ENCODE peak calls at places on chromosomes 16 and 17, in four cellular contexts. V is heart right ventricle, F is thoracic aorta, T is nephron progenitor cell. C is an unnamed sample.

GRCh38 chr16:86567701-86568571 is 1.3 kb downstream of the FOXC2 start:
- DNase-seq in F (no peak), T (peak), V (no peak), C (no peak)

GRCh38 chr17:49035470-49036269 is 38.5 kb downstream of the IGF2BP1 start:
- DNase-seq in T (peak), F (no peak), V (peak), C (peak)

GRCh38 chr16:23836404-23837291 is 865 bp downstream of the PRKCB start:
- DNase-seq in F (no peak), V (no peak), T (peak), C (peak)

GRCh38 chr16:85123891-85124635 is 11.8 kb upstream of the CIBAR2 start:
- DNase-seq in T (no peak), F (peak), V (peak), C (no peak)

GRCh38 chr17:42895185-42895555 is 5.4 kb upstream of the G6PC1 start:
- DNase-seq in T (no peak), F (peak), V (no peak), C (no peak)

GRCh38 chr17:15350777-15351486 is 9.5 kb upstream of the TEKT3 start:
- DNase-seq in T (no peak), F (no peak), V (no peak), C (no peak)

GRCh38 chr16:84460406-84461028 is 43.9 kb downstream of the MEAK7 start:
- DNase-seq in F (no peak), V (no peak), T (no peak), C (no peak)

GRCh38 chr17:15287533-15288267 is 22.6 kb upstream of the PMP22 start:
- DNase-seq in F (no peak), T (no peak), V (no peak), C (no peak)

GRCh38 chr16:55623640-55624039 is 32.1 kb upstream of the SLC6A2 start:
- DNase-seq in V (no peak), F (no peak), T (no peak), C (no peak)

GRCh38 chr17:19415311-19415710 is 4.3 kb downstream of the RNF112 start:
- DNase-seq in F (no peak), V (no peak), T (no peak), C (no peak)
- TF ChIP-seq CTCF in F (no peak), V (no peak), T (no peak), C (no peak)

GRCh38 chr17:38729886-38730525 is at the start of gene CISD3:
- DNase-seq in V (peak), T (peak), F (no peak), C (peak)
- TF ChIP-seq CTCF in V (peak), T (peak), F (peak), C (peak)

DNA sequence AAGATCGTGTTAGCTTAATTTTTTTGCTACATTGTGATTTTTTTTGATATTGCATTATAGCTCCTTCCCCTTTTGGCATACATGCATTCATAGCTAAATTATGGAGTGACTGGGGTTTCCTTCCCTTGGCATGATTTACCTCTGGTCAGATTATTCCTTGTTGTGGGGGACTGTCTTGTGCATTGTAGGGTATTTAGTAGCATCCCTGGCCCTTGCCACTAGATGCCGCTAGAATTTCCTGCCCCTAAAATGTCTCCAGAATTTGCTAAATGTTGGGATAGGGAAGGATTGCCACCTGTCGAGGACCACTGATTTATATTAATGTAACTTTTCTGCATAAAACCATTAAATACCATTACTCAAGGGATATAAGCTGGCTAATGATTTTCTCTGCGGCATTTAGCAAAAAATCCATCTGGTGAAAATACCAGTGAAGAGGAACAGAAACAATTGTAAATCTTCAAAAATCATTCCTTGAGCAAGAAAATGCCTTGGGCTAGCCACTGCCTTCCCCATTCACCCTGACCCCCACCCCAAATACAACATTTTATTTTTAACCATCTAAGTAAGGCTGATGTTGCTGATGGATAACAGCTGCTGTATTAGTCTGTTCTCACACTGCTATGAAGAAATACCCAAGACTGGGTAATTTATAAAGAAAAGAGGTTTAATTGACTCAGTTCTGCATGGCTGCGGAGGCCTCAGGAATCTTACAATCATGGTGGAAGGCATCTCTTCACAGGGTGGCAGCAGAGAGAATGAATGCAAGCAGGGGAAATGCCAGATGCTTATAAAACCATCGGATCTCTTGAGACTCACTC is 195.2 kb downstream of the MAP2K6 start:
- DNase-seq in V (no peak), F (no peak), T (peak), C (no peak)
- TF ChIP-seq CTCF in V (no peak), F (no peak), T (peak), C (no peak)

DNA sequence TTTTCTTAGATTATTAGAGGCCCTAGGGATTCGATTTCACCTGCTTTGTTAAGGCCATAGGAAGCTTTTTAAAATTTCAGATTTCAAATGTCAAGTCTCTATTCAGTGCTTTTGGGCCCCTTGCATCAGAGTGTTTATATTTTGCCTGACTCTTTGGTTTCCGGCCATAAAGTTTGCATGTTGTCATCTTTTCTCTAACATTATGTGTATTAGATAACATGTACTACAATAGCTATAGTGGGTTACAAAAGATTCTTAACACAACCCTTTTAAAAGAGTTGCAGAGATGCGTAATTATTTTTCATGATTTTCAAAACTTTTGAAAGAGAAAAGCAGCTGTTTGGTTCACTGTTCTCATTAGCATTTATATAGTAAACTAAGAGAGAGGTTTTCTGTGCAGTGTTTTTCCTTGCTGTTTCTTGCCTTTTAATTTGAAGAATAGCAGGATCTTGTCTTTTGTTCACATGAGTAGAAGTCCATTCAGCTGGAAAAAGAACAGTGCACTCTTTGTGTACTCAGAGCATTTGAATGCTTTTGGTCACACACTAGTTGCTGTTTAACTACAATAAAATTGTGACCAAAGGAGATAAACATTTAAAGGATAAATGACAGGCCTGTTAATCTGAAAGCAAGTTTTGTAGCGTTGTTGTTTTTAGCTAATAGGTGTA is 52.5 kb downstream of the FTO start:
- DNase-seq in F (no peak), V (no peak), T (no peak), C (no peak)
- TF ChIP-seq CTCF in F (no peak), V (no peak), T (no peak), C (no peak)

DNA sequence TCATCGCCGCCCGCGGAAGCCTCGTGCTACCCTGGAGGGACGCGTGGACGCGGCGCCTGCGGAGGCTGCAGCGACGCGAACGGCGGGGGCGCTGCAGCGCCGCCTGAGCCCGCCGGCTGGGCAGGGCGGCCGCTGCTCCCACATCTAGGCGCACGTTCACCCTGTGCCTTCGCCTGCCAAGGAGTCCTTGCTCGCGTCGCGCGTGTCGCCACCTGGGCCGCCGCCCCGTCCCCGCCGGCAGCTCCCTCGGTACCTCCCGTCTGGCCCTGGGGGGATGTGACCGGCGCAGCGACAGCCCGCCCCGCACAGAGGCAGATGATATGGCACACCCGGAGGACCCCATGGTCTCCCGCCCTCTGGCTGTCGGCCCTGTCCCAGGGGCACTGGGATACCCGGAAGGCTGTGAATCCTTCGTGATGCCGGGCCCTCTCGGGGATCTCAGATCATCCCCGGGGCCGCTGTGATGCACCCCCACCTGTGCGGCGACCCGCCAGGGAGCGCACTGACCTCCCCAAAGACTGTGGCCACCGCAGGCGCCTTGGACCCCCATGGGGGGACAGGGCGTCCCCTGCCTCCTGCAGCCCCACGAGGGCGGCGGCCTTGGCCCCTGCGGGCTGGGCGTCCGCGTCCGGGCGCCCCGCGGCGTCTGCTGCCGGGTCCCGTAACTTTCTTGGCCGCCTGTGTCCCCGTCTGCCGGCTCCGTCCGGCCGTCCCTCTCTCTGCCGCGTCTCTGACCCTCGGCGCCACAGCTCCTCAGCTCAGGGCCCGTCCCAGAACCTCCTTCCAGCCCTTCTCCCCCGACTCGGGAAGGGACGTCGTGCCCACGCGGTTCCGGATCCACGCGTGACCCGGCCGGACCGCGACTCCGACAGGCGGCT is 689 bp upstream of the TBC1D24 start:
- DNase-seq in T (peak), V (no peak), F (no peak), C (peak)
- TF ChIP-seq CTCF in T (no peak), V (peak), F (peak), C (no peak)

DNA sequence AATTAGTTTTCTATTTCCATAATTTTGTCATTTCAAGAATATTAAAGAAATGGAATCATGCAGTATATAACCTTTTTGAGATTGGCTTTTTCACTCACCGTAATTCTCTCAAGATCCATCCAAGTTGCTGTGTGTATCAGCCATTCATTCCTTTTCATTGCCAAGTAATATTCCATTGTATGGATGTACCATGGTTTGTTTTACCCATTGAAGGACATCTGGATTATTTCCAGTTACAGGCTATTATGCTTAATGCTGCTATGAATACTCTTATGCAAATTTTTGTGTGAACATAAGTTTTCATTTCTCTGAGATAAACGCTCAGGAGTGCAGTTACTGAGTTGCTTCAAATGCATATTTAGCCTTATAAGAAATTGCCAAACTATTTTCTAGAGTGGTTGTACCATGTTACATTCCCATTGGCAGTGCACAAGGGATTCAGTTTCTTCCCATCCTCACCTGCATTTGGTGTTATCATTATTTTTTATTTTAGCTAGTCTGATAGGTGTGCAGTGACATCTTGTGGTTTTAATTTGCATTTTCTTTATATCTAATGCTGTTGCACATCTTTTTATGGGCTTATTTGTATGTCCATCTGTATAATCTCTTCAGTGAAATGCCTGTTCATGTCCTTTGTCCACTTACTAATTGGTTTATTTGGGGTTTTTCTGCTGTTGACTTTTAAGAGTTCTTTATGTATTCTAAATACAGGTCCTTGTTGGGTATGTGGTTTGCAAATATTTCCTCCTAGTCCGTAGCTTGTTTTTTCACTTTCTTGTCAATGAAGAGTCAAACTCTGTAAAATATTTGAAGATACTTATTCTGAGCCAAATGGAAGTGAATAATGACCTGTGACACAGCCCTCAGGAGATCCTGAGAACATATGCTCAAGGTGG is 32.7 kb downstream of the BMERB1 start:
- DNase-seq in V (no peak), F (no peak), T (no peak), C (no peak)
- TF ChIP-seq CTCF in V (no peak), F (no peak), T (no peak), C (no peak)

C was measured in mesothelial cell of epicardium.